ENCODE peak calls at places on chromosomes 7 and 10, in six cellular contexts. One of them, this sample, is unnamed.

GRCh38 chr7:26538683-26539082 is 247.0 kb downstream of the SNX10 start:
- DNase-seq in IMR-90: no peak
- DNase-seq in fibroblast of lung: no peak
- DNase-seq in ascending aorta: no peak
- DNase-seq in neural progenitor cell: no peak
- DNase-seq in left lung: no peak
- DNase-seq in this sample: no peak

GRCh38 chr10:99394761-99395386 is 35.5 kb downstream of the GOT1 start:
- DNase-seq in fibroblast of lung: no peak
- DNase-seq in IMR-90: no peak
- DNase-seq in neural progenitor cell: no peak
- DNase-seq in left lung: peak; percentile 40
- DNase-seq in ascending aorta: no peak
- DNase-seq in this sample: no peak

GRCh38 chr10:110147961-110148360 is 59.4 kb upstream of the MXI1 start:
- DNase-seq in fibroblast of lung: peak; percentile 18
- DNase-seq in neural progenitor cell: no peak
- DNase-seq in IMR-90: peak; percentile 6
- DNase-seq in left lung: no peak
- DNase-seq in ascending aorta: no peak
- DNase-seq in this sample: no peak

GRCh38 chr10:6486280-6486679 is 93.8 kb downstream of the PRKCQ start:
- DNase-seq in ascending aorta: no peak
- DNase-seq in neural progenitor cell: no peak
- DNase-seq in IMR-90: no peak
- DNase-seq in left lung: no peak
- DNase-seq in fibroblast of lung: no peak
- DNase-seq in this sample: no peak

GRCh38 chr10:118809821-118810220 is 55.1 kb upstream of the CACUL1 start:
- DNase-seq in fibroblast of lung: no peak
- DNase-seq in neural progenitor cell: no peak
- DNase-seq in ascending aorta: no peak
- DNase-seq in IMR-90: no peak
- DNase-seq in left lung: no peak
- DNase-seq in this sample: no peak

GRCh38 chr7:130669051-130669700 is 628 bp upstream of the COPG2 start:
- DNase-seq in fibroblast of lung: no peak
- DNase-seq in left lung: no peak
- DNase-seq in neural progenitor cell: no peak
- DNase-seq in ascending aorta: no peak
- DNase-seq in IMR-90: peak; percentile 13
- DNase-seq in this sample: no peak

GRCh38 chr10:86520871-86521619 is 547 bp downstream of the WAPL start:
- DNase-seq in IMR-90: peak; percentile 42
- DNase-seq in left lung: peak; percentile 76
- DNase-seq in ascending aorta: no peak
- DNase-seq in neural progenitor cell: peak; percentile 71
- DNase-seq in fibroblast of lung: peak; percentile 65
- DNase-seq in this sample: peak; percentile 77

GRCh38 chr7:105664816-105665525 is 83.7 kb upstream of the EFCAB10 start:
- DNase-seq in neural progenitor cell: peak; percentile 73
- DNase-seq in IMR-90: peak; percentile 36
- DNase-seq in left lung: no peak
- DNase-seq in ascending aorta: no peak
- DNase-seq in fibroblast of lung: peak; percentile 26
- DNase-seq in this sample: no peak

GRCh38 chr10:93751074-93751572 is 6.6 kb upstream of the LGI1 start:
- DNase-seq in left lung: no peak
- DNase-seq in fibroblast of lung: no peak
- DNase-seq in ascending aorta: no peak
- DNase-seq in IMR-90: no peak
- DNase-seq in neural progenitor cell: no peak
- DNase-seq in this sample: no peak

GRCh38 chr10:105085980-105086379 is 444.9 kb downstream of the SORCS3 start:
- DNase-seq in IMR-90: no peak
- DNase-seq in left lung: no peak
- DNase-seq in ascending aorta: no peak
- DNase-seq in neural progenitor cell: no peak
- DNase-seq in fibroblast of lung: no peak
- DNase-seq in this sample: no peak

GRCh38 chr7:124457841-124458240 is 307.8 kb downstream of the GPR37 start:
- DNase-seq in ascending aorta: no peak
- DNase-seq in fibroblast of lung: peak; percentile 46
- DNase-seq in left lung: no peak
- DNase-seq in neural progenitor cell: no peak
- DNase-seq in IMR-90: peak; percentile 70
- DNase-seq in this sample: no peak

GRCh38 chr7:135801045-135801693 is 52.6 kb upstream of the FAM180A start:
- DNase-seq in left lung: no peak
- DNase-seq in neural progenitor cell: peak; percentile 88
- DNase-seq in fibroblast of lung: peak; percentile 57
- DNase-seq in ascending aorta: no peak
- DNase-seq in IMR-90: peak; percentile 74
- DNase-seq in this sample: no peak

GRCh38 chr10:57579926-57580325 is 687.8 kb downstream of the IPMK start:
- DNase-seq in left lung: no peak
- DNase-seq in ascending aorta: no peak
- DNase-seq in fibroblast of lung: peak; percentile 2
- DNase-seq in IMR-90: peak; percentile 2
- DNase-seq in neural progenitor cell: peak; percentile 75
- DNase-seq in this sample: no peak

GRCh38 chr10:110158051-110159005 is 49.1 kb upstream of the MXI1 start:
- DNase-seq in fibroblast of lung: no peak
- DNase-seq in left lung: no peak
- DNase-seq in ascending aorta: no peak
- DNase-seq in neural progenitor cell: no peak
- DNase-seq in IMR-90: no peak
- DNase-seq in this sample: no peak

GRCh38 chr7:135265637-135266036 is 32.0 kb downstream of the STRA8 start:
- DNase-seq in fibroblast of lung: no peak
- DNase-seq in ascending aorta: no peak
- DNase-seq in IMR-90: no peak
- DNase-seq in left lung: no peak
- DNase-seq in neural progenitor cell: no peak
- DNase-seq in this sample: no peak

GRCh38 chr7:68785036-68785435 is 813.2 kb upstream of the AUTS2 start:
- DNase-seq in fibroblast of lung: peak; percentile 36
- DNase-seq in IMR-90: no peak
- DNase-seq in neural progenitor cell: no peak
- DNase-seq in ascending aorta: no peak
- DNase-seq in left lung: no peak
- DNase-seq in this sample: no peak

GRCh38 chr10:26665080-26666048 is 32.1 kb upstream of the PDSS1 start:
- DNase-seq in neural progenitor cell: no peak
- DNase-seq in fibroblast of lung: no peak
- DNase-seq in ascending aorta: no peak
- DNase-seq in left lung: no peak
- DNase-seq in IMR-90: no peak
- DNase-seq in this sample: no peak

GRCh38 chr10:133422821-133423771 is 1.3 kb downstream of the SPRN start:
- DNase-seq in neural progenitor cell: peak; percentile 54
- DNase-seq in IMR-90: no peak
- DNase-seq in ascending aorta: no peak
- DNase-seq in fibroblast of lung: no peak
- DNase-seq in left lung: no peak
- DNase-seq in this sample: peak; percentile 64

GRCh38 chr10:2964632-2965296 is 102.6 kb upstream of the PFKP start:
- DNase-seq in fibroblast of lung: no peak
- DNase-seq in ascending aorta: no peak
- DNase-seq in IMR-90: no peak
- DNase-seq in left lung: no peak
- DNase-seq in neural progenitor cell: peak; percentile 50
- DNase-seq in this sample: no peak

GRCh38 chr10:124586142-124586541 is 124.5 kb downstream of the LHPP start:
- DNase-seq in ascending aorta: no peak
- DNase-seq in IMR-90: no peak
- DNase-seq in neural progenitor cell: no peak
- DNase-seq in fibroblast of lung: no peak
- DNase-seq in left lung: no peak
- DNase-seq in this sample: no peak

GRCh38 chr7:43764807-43765491 is 6.5 kb downstream of the BLVRA start:
- DNase-seq in fibroblast of lung: peak; percentile 51
- DNase-seq in IMR-90: peak; percentile 43
- DNase-seq in ascending aorta: no peak
- DNase-seq in neural progenitor cell: no peak
- DNase-seq in left lung: no peak
- DNase-seq in this sample: no peak

GRCh38 chr7:128166603-128167315 is 74.3 kb upstream of the LEP start:
- DNase-seq in neural progenitor cell: peak; percentile 64
- DNase-seq in ascending aorta: no peak
- DNase-seq in left lung: no peak
- DNase-seq in IMR-90: no peak
- DNase-seq in fibroblast of lung: peak; percentile 13
- DNase-seq in this sample: no peak

GRCh38 chr10:112914288-112914952 is 35.6 kb upstream of the TCF7L2 start:
- DNase-seq in fibroblast of lung: no peak
- DNase-seq in IMR-90: no peak
- DNase-seq in neural progenitor cell: no peak
- DNase-seq in ascending aorta: no peak
- DNase-seq in left lung: no peak
- DNase-seq in this sample: peak; percentile 10

GRCh38 chr10:110174201-110174600 is 33.2 kb upstream of the MXI1 start:
- DNase-seq in IMR-90: no peak
- DNase-seq in neural progenitor cell: no peak
- DNase-seq in fibroblast of lung: no peak
- DNase-seq in left lung: no peak
- DNase-seq in ascending aorta: no peak
- DNase-seq in this sample: no peak

GRCh38 chr10:45425628-45426563 is 51.9 kb downstream of the ALOX5 start:
- DNase-seq in neural progenitor cell: no peak
- DNase-seq in fibroblast of lung: peak; percentile 16
- DNase-seq in left lung: no peak
- DNase-seq in ascending aorta: no peak
- DNase-seq in IMR-90: no peak
- DNase-seq in this sample: no peak

GRCh38 chr7:157300406-157300770 is 36.4 kb upstream of the DNAJB6 start:
- DNase-seq in ascending aorta: no peak
- DNase-seq in fibroblast of lung: no peak
- DNase-seq in left lung: no peak
- DNase-seq in neural progenitor cell: no peak
- DNase-seq in IMR-90: no peak
- DNase-seq in this sample: no peak

GRCh38 chr7:156184164-156184563 is 371.9 kb upstream of the SHH start:
- DNase-seq in left lung: no peak
- DNase-seq in fibroblast of lung: no peak
- DNase-seq in IMR-90: no peak
- DNase-seq in ascending aorta: no peak
- DNase-seq in neural progenitor cell: no peak
- DNase-seq in this sample: no peak

GRCh38 chr10:13439771-13440708 is 88.8 kb downstream of the BEND7 start:
- DNase-seq in fibroblast of lung: peak; percentile 16
- DNase-seq in left lung: peak; percentile 52
- DNase-seq in neural progenitor cell: peak; percentile 86
- DNase-seq in ascending aorta: no peak
- DNase-seq in IMR-90: no peak
- DNase-seq in this sample: peak; percentile 30
- TF ChIP-seq CTCF in fibroblast of lung: peak; percentile 83
- TF ChIP-seq CTCF in left lung: peak; percentile 76
- TF ChIP-seq CTCF in neural progenitor cell: peak; percentile 95
- TF ChIP-seq CTCF in ascending aorta: peak; percentile 88
- TF ChIP-seq CTCF in IMR-90: peak; percentile 74
- TF ChIP-seq CTCF in this sample: peak; percentile 58

GRCh38 chr7:81218480-81219106 is 299.7 kb upstream of the SEMA3C start:
- DNase-seq in fibroblast of lung: no peak
- DNase-seq in left lung: no peak
- DNase-seq in neural progenitor cell: no peak
- DNase-seq in IMR-90: no peak
- DNase-seq in ascending aorta: no peak
- DNase-seq in this sample: no peak
- H3K27ac ChIP-seq in fibroblast of lung: no peak overlapping the region
- H3K27ac ChIP-seq in left lung: no peak overlapping the region
- H3K27ac ChIP-seq in neural progenitor cell: no peak overlapping the region
- H3K27ac ChIP-seq in IMR-90: no peak overlapping the region
- H3K27ac ChIP-seq in ascending aorta: no peak overlapping the region
- H3K27ac ChIP-seq in this sample: no peak overlapping the region

GRCh38 chr7:30020535-30020934 is 6.0 kb downstream of the FKBP14 start:
- DNase-seq in ascending aorta: no peak
- DNase-seq in fibroblast of lung: no peak
- DNase-seq in IMR-90: no peak
- DNase-seq in neural progenitor cell: no peak
- DNase-seq in left lung: no peak
- DNase-seq in this sample: no peak

GRCh38 chr7:30026229-30027064 is at the start of gene FKBP14:
- DNase-seq in neural progenitor cell: peak; percentile 99
- DNase-seq in IMR-90: peak; percentile 100
- DNase-seq in ascending aorta: peak; percentile 94
- DNase-seq in left lung: peak; percentile 98
- DNase-seq in fibroblast of lung: peak; percentile 100
- DNase-seq in this sample: peak; percentile 98

GRCh38 chr7:30027065-30027456 is 559 bp upstream of the FKBP14 start:
- DNase-seq in left lung: no peak
- DNase-seq in IMR-90: peak; percentile 57
- DNase-seq in fibroblast of lung: peak; percentile 76
- DNase-seq in ascending aorta: no peak
- DNase-seq in neural progenitor cell: no peak
- DNase-seq in this sample: no peak

GRCh38 chr7:30022991-30023390 is 3.5 kb downstream of the FKBP14 start:
- DNase-seq in IMR-90: no peak
- DNase-seq in left lung: no peak
- DNase-seq in ascending aorta: no peak
- DNase-seq in fibroblast of lung: no peak
- DNase-seq in neural progenitor cell: no peak
- DNase-seq in this sample: no peak

GRCh38 chr7:30023524-30023923 is 3.0 kb downstream of the FKBP14 start:
- DNase-seq in left lung: no peak
- DNase-seq in fibroblast of lung: no peak
- DNase-seq in ascending aorta: no peak
- DNase-seq in neural progenitor cell: no peak
- DNase-seq in IMR-90: no peak
- DNase-seq in this sample: no peak
- H3K4me1 ChIP-seq in left lung: peaks cover 31% of the 10 kb centered on the region
- H3K4me1 ChIP-seq in fibroblast of lung: no peaks in the 10 kb centered on the region
- H3K4me1 ChIP-seq in ascending aorta: peaks cover 16% of the 10 kb centered on the region
- H3K4me1 ChIP-seq in neural progenitor cell: peaks cover 15% of the 10 kb centered on the region
- H3K4me1 ChIP-seq in IMR-90: no peaks in the 10 kb centered on the region
- H3K4me1 ChIP-seq in this sample: no peaks in the 10 kb centered on the region

DNA sequence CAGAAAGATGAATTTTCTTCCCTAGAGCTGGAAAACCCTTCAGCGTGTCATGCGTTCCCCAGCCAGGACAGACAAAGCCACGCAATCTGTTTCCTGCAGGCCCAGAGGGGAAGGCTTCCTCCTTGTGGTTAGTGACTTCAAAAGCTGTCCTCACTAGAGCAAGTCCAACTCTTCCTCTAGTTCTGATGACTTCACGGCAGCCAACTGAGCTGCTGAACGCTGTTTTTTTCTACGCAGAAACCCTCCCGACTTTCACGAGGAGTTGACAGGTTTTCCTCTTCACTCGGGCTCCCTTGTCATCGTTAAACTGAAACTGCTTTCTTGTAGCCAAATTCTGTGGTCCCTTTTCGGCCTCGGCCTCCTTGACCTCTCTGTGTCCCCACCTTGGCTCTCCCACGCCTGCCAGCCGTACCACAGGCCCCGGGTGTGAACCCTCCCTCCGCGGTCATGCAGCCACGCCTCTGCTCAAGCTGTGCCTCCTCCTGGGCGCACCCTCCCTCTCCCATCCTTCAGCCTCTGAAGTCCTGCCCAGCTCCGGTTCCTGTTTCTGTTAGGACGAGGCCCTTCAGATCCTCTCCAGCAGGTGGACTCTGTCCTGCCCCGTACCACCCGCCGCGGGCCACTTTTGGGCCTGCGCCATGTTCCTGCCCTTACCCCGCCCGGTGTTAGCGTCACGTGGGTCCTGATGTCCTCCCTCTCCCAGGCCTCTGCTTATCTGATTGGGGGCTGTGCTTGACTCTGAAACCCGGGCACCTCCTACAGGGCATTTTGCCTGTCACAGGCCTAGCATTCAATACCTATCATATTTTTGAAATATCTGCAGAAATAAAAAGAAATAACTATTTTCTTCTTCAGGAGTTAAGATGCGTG is 39.3 kb downstream of the CUX1 start:
- DNase-seq in IMR-90: peak; percentile 88
- DNase-seq in left lung: peak; percentile 95
- DNase-seq in neural progenitor cell: no peak
- DNase-seq in fibroblast of lung: peak; percentile 50
- DNase-seq in ascending aorta: peak; percentile 72
- DNase-seq in this sample: peak; percentile 88
- TF ChIP-seq CTCF in IMR-90: peak; percentile 33
- TF ChIP-seq CTCF in left lung: peak; percentile 66
- TF ChIP-seq CTCF in neural progenitor cell: no peak
- TF ChIP-seq CTCF in fibroblast of lung: no peak
- TF ChIP-seq CTCF in ascending aorta: no peak
- TF ChIP-seq CTCF in this sample: peak; percentile 16